ENCODE peak calls at places on chromosomes 16 and 17, in ten cellular contexts. One of them, this sample, is unnamed.

GRCh38 chr16:49674255-49674980 is 181.5 kb downstream of the ZNF423 start:
- DNase-seq in small intestine: no peak
- DNase-seq in left lung: no peak
- DNase-seq in GM18507: no peak
- DNase-seq in smooth muscle cell of the brain vasculature: no peak
- DNase-seq in epithelial cell of esophagus: no peak
- DNase-seq in T-helper 2 cell: no peak
- DNase-seq in NCI-H1436: no peak
- DNase-seq in lung: no peak
- DNase-seq in COR-L47: no peak
- DNase-seq in this sample: no peak

GRCh38 chr16:13885700-13886099 is 34.3 kb upstream of the ERCC4 start:
- DNase-seq in left lung: no peak
- DNase-seq in T-helper 2 cell: no peak
- DNase-seq in small intestine: no peak
- DNase-seq in smooth muscle cell of the brain vasculature: no peak
- DNase-seq in COR-L47: no peak
- DNase-seq in NCI-H1436: no peak
- DNase-seq in epithelial cell of esophagus: no peak
- DNase-seq in lung: no peak
- DNase-seq in GM18507: no peak
- DNase-seq in this sample: no peak

GRCh38 chr17:46742539-46743270 is 75.8 kb downstream of the WNT3 start:
- DNase-seq in COR-L47: no peak
- DNase-seq in small intestine: peak
- DNase-seq in lung: peak
- DNase-seq in NCI-H1436: no peak
- DNase-seq in epithelial cell of esophagus: peak
- DNase-seq in GM18507: no peak
- DNase-seq in smooth muscle cell of the brain vasculature: peak
- DNase-seq in left lung: no peak
- DNase-seq in T-helper 2 cell: no peak
- DNase-seq in this sample: no peak

GRCh38 chr17:1783834-1784611 is 22.2 kb downstream of the SERPINF1 start:
- DNase-seq in GM18507: no peak
- DNase-seq in T-helper 2 cell: no peak
- DNase-seq in small intestine: peak
- DNase-seq in left lung: peak
- DNase-seq in epithelial cell of esophagus: peak
- DNase-seq in lung: peak
- DNase-seq in smooth muscle cell of the brain vasculature: no peak
- DNase-seq in COR-L47: no peak
- DNase-seq in NCI-H1436: no peak
- DNase-seq in this sample: no peak

GRCh38 chr17:31508310-31509094 is 117.0 kb downstream of the RAB11FIP4 start:
- DNase-seq in COR-L47: no peak
- DNase-seq in NCI-H1436: no peak
- DNase-seq in GM18507: no peak
- DNase-seq in smooth muscle cell of the brain vasculature: no peak
- DNase-seq in left lung: no peak
- DNase-seq in epithelial cell of esophagus: no peak
- DNase-seq in small intestine: peak
- DNase-seq in lung: no peak
- DNase-seq in T-helper 2 cell: peak
- DNase-seq in this sample: peak

GRCh38 chr17:41932821-41933389 is 2.5 kb downstream of the ODAD4 start:
- DNase-seq in small intestine: no peak
- DNase-seq in lung: no peak
- DNase-seq in GM18507: no peak
- DNase-seq in COR-L47: no peak
- DNase-seq in NCI-H1436: no peak
- DNase-seq in epithelial cell of esophagus: no peak
- DNase-seq in smooth muscle cell of the brain vasculature: no peak
- DNase-seq in T-helper 2 cell: no peak
- DNase-seq in left lung: no peak
- DNase-seq in this sample: no peak

GRCh38 chr17:71431146-71431545 is 689.7 kb upstream of the SOX9 start:
- DNase-seq in GM18507: no peak
- DNase-seq in COR-L47: no peak
- DNase-seq in NCI-H1436: no peak
- DNase-seq in smooth muscle cell of the brain vasculature: no peak
- DNase-seq in small intestine: no peak
- DNase-seq in left lung: no peak
- DNase-seq in lung: no peak
- DNase-seq in epithelial cell of esophagus: no peak
- DNase-seq in T-helper 2 cell: no peak
- DNase-seq in this sample: no peak

GRCh38 chr16:81431554-81432353 is 12.9 kb upstream of the CMIP start:
- DNase-seq in smooth muscle cell of the brain vasculature: no peak
- DNase-seq in T-helper 2 cell: no peak
- DNase-seq in left lung: peak
- DNase-seq in lung: no peak
- DNase-seq in NCI-H1436: no peak
- DNase-seq in epithelial cell of esophagus: no peak
- DNase-seq in GM18507: no peak
- DNase-seq in small intestine: no peak
- DNase-seq in COR-L47: no peak
- DNase-seq in this sample: no peak

GRCh38 chr17:30981531-30982519 is 11.0 kb downstream of the RNF135 start:
- DNase-seq in NCI-H1436: no peak
- DNase-seq in GM18507: no peak
- DNase-seq in lung: no peak
- DNase-seq in smooth muscle cell of the brain vasculature: no peak
- DNase-seq in left lung: no peak
- DNase-seq in epithelial cell of esophagus: peak
- DNase-seq in COR-L47: no peak
- DNase-seq in small intestine: no peak
- DNase-seq in T-helper 2 cell: no peak
- DNase-seq in this sample: no peak

GRCh38 chr17:80605326-80606066 is 60.9 kb downstream of the RPTOR start:
- DNase-seq in NCI-H1436: no peak
- DNase-seq in small intestine: peak
- DNase-seq in smooth muscle cell of the brain vasculature: no peak
- DNase-seq in lung: no peak
- DNase-seq in epithelial cell of esophagus: peak
- DNase-seq in T-helper 2 cell: peak
- DNase-seq in left lung: no peak
- DNase-seq in COR-L47: no peak
- DNase-seq in GM18507: peak
- DNase-seq in this sample: no peak